ENCODE peak calls at places on chromosome 6, in seven cellular contexts. V, C, S, J, H, I and O are unnamed samples.

GRCh38 chr6:95545226-95545625 is 32.1 kb upstream of the MANEA start:
- DNase-seq in V (no peak), C (no peak), S (peak; percentile 54), J (no peak), H (no peak), I (no peak), O (no peak)

GRCh38 chr6:166258854-166259276 is 49.3 kb downstream of the PRR18 start:
- DNase-seq in V (no peak), C (no peak), S (no peak), J (no peak), H (no peak), I (no peak), O (no peak)

GRCh38 chr6:37916149-37916548 is 96.6 kb downstream of the ZFAND3 start:
- DNase-seq in V (no peak), C (no peak), S (no peak), J (no peak), H (no peak), I (no peak), O (no peak)

GRCh38 chr6:134123666-134124208 is 71.3 kb upstream of the SLC2A12 start:
- DNase-seq in V (peak; percentile 37), C (peak; percentile 50), S (no peak), J (no peak), H (peak; percentile 73), I (no peak), O (no peak)

GRCh38 chr6:23414204-23414501 is 711.9 kb upstream of the NRSN1 start:
- DNase-seq in V (peak; percentile 5), C (no peak), S (no peak), J (no peak), H (no peak), I (no peak), O (no peak)

GRCh38 chr6:24495516-24495847 is 713 bp downstream of the ALDH5A1 start:
- DNase-seq in V (peak; percentile 50), C (peak; percentile 12), S (peak; percentile 80), J (peak; percentile 60), H (peak; percentile 75), I (peak; percentile 55), O (no peak)

GRCh38 chr6:63997217-63997616 is 361.6 kb downstream of the PHF3 start:
- DNase-seq in V (no peak), C (no peak), S (no peak), J (no peak), H (no peak), I (no peak), O (no peak)

GRCh38 chr6:37074053-37074827 is 68.8 kb downstream of the FGD2 start:
- DNase-seq in V (no peak), C (no peak), S (no peak), J (peak; percentile 83), H (no peak), I (no peak), O (no peak)

GRCh38 chr6:54907316-54907715 is 60.7 kb downstream of the FAM83B start:
- DNase-seq in V (no peak), C (no peak), S (no peak), J (no peak), H (no peak), I (no peak), O (no peak)

GRCh38 chr6:143872211-143872610 is 7.9 kb downstream of the ZC2HC1B start:
- DNase-seq in V (no peak), C (no peak), S (no peak), J (no peak), H (no peak), I (no peak), O (no peak)

GRCh38 chr6:64383277-64383676 is 747.7 kb downstream of the PHF3 start:
- DNase-seq in V (no peak), C (no peak), S (no peak), J (no peak), H (no peak), I (no peak), O (no peak)

GRCh38 chr6:56845027-56845426 is 109.9 kb upstream of the BEND6 start:
- DNase-seq in V (no peak), C (no peak), S (no peak), J (no peak), H (no peak), I (no peak), O (no peak)
- H3K27ac ChIP-seq in V (no peak overlapping the region), C (no peak overlapping the region), S (no peak overlapping the region), J (peak overlapping the region; percentile 97), H (no peak overlapping the region), I (no peak overlapping the region), O (peak overlapping the region; percentile 94)

DNA sequence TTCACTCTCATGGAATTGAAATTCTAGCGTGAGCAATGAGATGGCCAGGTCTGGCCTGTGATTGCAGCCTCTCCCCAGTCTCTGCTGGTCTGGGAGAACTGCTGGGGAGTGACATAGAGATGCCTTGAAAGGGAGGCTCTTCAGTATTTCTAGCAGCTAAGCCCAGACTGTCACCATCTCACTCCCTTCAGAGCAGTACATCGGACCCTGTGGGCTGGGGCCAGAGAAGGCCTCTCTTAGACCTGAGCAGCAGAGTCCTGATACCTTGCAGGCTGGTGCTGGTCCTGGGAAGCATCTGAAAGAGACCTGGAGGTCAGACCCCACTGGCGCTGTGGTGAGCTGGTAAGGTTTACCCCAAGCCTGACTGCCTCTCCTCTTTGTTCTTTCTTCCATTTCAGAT is 87.4 kb downstream of the TCP11 start:
- DNase-seq in V (no peak), C (no peak), S (no peak), J (no peak), H (no peak), I (no peak), O (no peak)
- H3K27ac ChIP-seq in V (no peak overlapping the region), C (no peak overlapping the region), S (no peak overlapping the region), J (peak overlapping the region; percentile 69), H (no peak overlapping the region), I (peak overlapping the region; percentile 58), O (peak overlapping the region; percentile 80)

DNA sequence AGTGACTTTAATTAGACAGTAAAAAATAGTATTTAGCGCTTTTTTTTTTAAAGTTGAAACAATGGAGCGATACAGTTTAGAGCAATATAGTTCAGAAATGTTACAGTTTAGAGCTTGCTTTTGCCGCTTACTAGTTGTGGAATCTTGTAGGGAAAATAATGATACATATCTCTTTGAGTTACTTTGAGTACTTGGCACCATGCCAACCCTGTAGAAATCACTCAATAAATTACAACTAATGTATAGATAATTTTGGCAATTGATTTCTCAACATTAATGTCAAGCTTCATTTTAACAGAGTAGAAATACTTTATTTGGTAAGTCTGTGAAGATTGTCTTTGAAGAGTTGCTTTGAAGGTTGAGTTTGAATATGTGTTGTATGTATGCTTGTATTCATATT is 27.4 kb downstream of the CDC40 start:
- DNase-seq in V (no peak), C (no peak), S (no peak), J (no peak), H (no peak), I (no peak), O (no peak)
- H3K27ac ChIP-seq in V (no peak overlapping the region), C (no peak overlapping the region), S (no peak overlapping the region), J (no peak overlapping the region), H (no peak overlapping the region), I (no peak overlapping the region), O (no peak overlapping the region)

GRCh38 chr6:1605822-1606532 is 3.7 kb upstream of the FOXC1 start:
- DNase-seq in V (no peak), C (no peak), S (peak; percentile 34), J (no peak), H (no peak), I (no peak), O (no peak)
- H3K27ac ChIP-seq in V (no peak overlapping the region), C (no peak overlapping the region), S (no peak overlapping the region), J (no peak overlapping the region), H (no peak overlapping the region), I (no peak overlapping the region), O (no peak overlapping the region)

DNA sequence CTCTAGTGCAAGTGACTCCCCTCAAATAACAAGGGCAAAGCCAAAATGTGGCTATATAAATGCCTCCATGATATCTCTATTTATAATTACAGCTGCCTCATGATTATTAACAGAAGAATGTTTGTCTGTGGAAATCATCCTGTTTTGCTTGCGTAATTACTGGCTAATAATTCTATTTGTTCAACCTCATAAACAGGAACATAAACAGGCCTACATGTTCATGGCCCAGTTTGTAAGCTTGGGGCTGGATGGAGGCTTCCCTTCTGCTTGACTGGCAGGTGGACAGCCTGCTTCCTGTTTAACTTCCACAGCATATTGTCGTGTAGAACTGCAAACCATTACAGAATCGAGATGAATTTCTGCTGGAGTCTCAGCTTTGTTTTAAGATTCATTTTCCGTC is 766.0 kb upstream of the MAP3K7 start:
- DNase-seq in V (peak; percentile 35), C (no peak), S (no peak), J (no peak), H (no peak), I (no peak), O (no peak)
- H3K27ac ChIP-seq in V (no peak overlapping the region), C (no peak overlapping the region), S (no peak overlapping the region), J (no peak overlapping the region), H (no peak overlapping the region), I (no peak overlapping the region), O (no peak overlapping the region)

DNA sequence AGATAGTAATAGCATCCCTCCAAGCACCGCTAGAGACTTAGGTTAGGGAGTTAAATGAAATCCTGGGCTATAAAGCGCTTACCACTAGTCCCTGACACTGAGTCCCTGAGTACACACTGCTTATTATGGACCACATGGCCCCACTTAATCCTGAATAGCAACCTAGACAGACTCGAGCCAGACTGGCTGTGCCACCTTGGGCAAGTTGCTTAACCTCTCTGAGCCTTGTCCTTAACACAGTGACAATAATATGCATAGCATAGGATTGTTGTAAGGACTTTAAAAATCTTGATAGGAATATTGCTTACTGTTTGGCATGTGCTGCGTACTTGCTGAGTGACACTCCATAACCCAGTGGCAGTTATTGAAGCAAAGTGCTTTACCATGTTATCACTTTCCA is 125.6 kb upstream of the SASH1 start:
- DNase-seq in V (no peak), C (no peak), S (no peak), J (no peak), H (no peak), I (no peak), O (no peak)
- H3K27ac ChIP-seq in V (no peak overlapping the region), C (no peak overlapping the region), S (no peak overlapping the region), J (no peak overlapping the region), H (no peak overlapping the region), I (no peak overlapping the region), O (no peak overlapping the region)

DNA sequence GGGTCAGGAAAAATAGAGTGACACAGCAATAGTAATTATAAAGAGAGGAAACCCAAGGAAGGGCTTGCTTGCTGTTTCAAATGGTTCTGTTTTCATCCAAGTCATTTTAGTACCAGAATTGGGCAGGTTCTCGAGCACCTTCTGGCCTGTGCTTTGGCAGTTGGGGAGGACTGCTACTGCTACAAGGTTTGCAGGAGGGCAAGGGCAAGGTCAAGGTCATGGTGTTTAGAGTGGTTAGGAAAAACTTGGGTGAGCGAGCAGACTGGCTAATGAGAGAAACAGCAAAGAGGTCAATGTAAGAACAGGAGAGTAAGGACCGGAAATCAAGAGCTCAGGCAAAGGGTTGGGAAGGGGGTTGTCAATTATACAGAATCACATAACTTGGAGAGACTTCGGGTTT is 164.5 kb downstream of the CDK19 start:
- DNase-seq in V (no peak), C (no peak), S (no peak), J (no peak), H (no peak), I (no peak), O (no peak)
- H3K27ac ChIP-seq in V (no peak overlapping the region), C (no peak overlapping the region), S (no peak overlapping the region), J (no peak overlapping the region), H (no peak overlapping the region), I (no peak overlapping the region), O (no peak overlapping the region)